ENCODE peak calls at places on chromosomes 12 and 14, in nine cellular contexts. T, C, V, W, O, G, E, H and Z are unnamed samples.

GRCh38 chr14:45426685-45427282 is 173.8 kb upstream of the MIS18BP1 start:
- DNase-seq in T (no peak), C (no peak), V (no peak), W (peak), O (no peak), G (peak), E (no peak), H (peak), Z (peak)

GRCh38 chr14:104802120-104802912 is 1.4 kb downstream of the ZBTB42 start:
- DNase-seq in T (no peak), C (no peak), V (no peak), W (no peak), O (no peak), G (no peak), E (no peak), H (no peak), Z (no peak)

GRCh38 chr14:101497910-101498860 is 63.1 kb upstream of the DIO3 start:
- DNase-seq in T (no peak), C (no peak), V (no peak), W (no peak), O (no peak), G (no peak), E (no peak), H (no peak), Z (no peak)

GRCh38 chr12:94689002-94689645 is 38.8 kb upstream of the TMCC3 start:
- DNase-seq in T (no peak), C (no peak), V (no peak), W (peak), O (no peak), G (no peak), E (no peak), H (no peak), Z (no peak)

GRCh38 chr14:20732950-20733650 is 12.6 kb upstream of the EDDM3A start:
- DNase-seq in T (no peak), C (no peak), V (no peak), W (no peak), O (no peak), G (no peak), E (no peak), H (no peak), Z (no peak)

GRCh38 chr12:27176765-27177164 is 67.3 kb upstream of the STK38L start:
- DNase-seq in T (no peak), C (no peak), V (no peak), W (peak), O (no peak), G (no peak), E (no peak), H (no peak), Z (no peak)

GRCh38 chr14:49999216-49999761 is 106.4 kb downstream of the ARF6 start:
- DNase-seq in T (peak), C (peak), V (peak), W (peak), O (peak), G (peak), E (peak), H (no peak), Z (no peak)

GRCh38 chr12:13340149-13340548 is 143.6 kb downstream of the EMP1 start:
- DNase-seq in T (no peak), C (no peak), V (no peak), W (no peak), O (no peak), G (no peak), E (no peak), H (no peak), Z (no peak)

GRCh38 chr12:110743571-110744093 is 941 bp upstream of the PPP1CC start:
- DNase-seq in T (no peak), C (peak), V (peak), W (peak), O (peak), G (no peak), E (no peak), H (no peak), Z (no peak)

GRCh38 chr14:104277416-104278213 is 139.2 kb downstream of the KIF26A start:
- DNase-seq in T (no peak), C (peak), V (no peak), W (no peak), O (peak), G (no peak), E (no peak), H (no peak), Z (no peak)

GRCh38 chr12:53205747-53206146 is 1.3 kb downstream of the ITGB7 start:
- DNase-seq in T (no peak), C (no peak), V (no peak), W (peak), O (peak), G (peak), E (no peak), H (no peak), Z (no peak)

GRCh38 chr14:64212666-64213065 is 81.5 kb downstream of the ESR2 start:
- DNase-seq in T (no peak), C (no peak), V (no peak), W (no peak), O (no peak), G (no peak), E (no peak), H (no peak), Z (no peak)

GRCh38 chr12:54009171-54010052 is 627 bp downstream of the HOXC8 start:
- DNase-seq in T (no peak), C (no peak), V (no peak), W (peak), O (no peak), G (no peak), E (no peak), H (no peak), Z (no peak)

GRCh38 chr12:39012870-39013269 is 107.5 kb upstream of the CPNE8 start:
- DNase-seq in T (no peak), C (no peak), V (no peak), W (peak), O (no peak), G (peak), E (no peak), H (no peak), Z (no peak)

GRCh38 chr12:19227190-19227879 is 97.8 kb downstream of the PLEKHA5 start:
- DNase-seq in T (no peak), C (no peak), V (no peak), W (no peak), O (no peak), G (no peak), E (no peak), H (no peak), Z (no peak)

GRCh38 chr12:83147341-83147740 is 460.6 kb downstream of the TMTC2 start:
- DNase-seq in T (no peak), C (no peak), V (no peak), W (no peak), O (no peak), G (no peak), E (no peak), H (no peak), Z (no peak)

GRCh38 chr12:24991209-24992049 is 42.5 kb upstream of the BCAT1 start:
- DNase-seq in T (no peak), C (no peak), V (no peak), W (peak), O (no peak), G (peak), E (peak), H (peak), Z (peak)

GRCh38 chr14:21070083-21070609 is at the start of gene ARHGEF40:
- DNase-seq in T (no peak), C (peak), V (peak), W (peak), O (no peak), G (no peak), E (no peak), H (peak), Z (no peak)

GRCh38 chr12:2170376-2170775 is 117.6 kb downstream of the CACNA1C start:
- DNase-seq in T (no peak), C (no peak), V (no peak), W (peak), O (no peak), G (no peak), E (no peak), H (no peak), Z (no peak)

GRCh38 chr14:103711516-103712431 is 3.5 kb downstream of the XRCC3 start:
- DNase-seq in T (no peak), C (peak), V (peak), W (no peak), O (no peak), G (peak), E (no peak), H (no peak), Z (no peak)

GRCh38 chr12:75747572-75747995 is 236.2 kb upstream of the KRR1 start:
- DNase-seq in T (no peak), C (no peak), V (no peak), W (peak), O (no peak), G (peak), E (no peak), H (no peak), Z (peak)

GRCh38 chr12:14367097-14367661 is 1.7 kb downstream of the ATF7IP start:
- DNase-seq in T (no peak), C (no peak), V (no peak), W (peak), O (no peak), G (peak), E (peak), H (no peak), Z (no peak)

GRCh38 chr12:1882850-1883470 is 35.5 kb downstream of the CACNA2D4 start:
- DNase-seq in T (no peak), C (no peak), V (no peak), W (no peak), O (no peak), G (no peak), E (no peak), H (no peak), Z (no peak)

GRCh38 chr12:11795910-11796459 is 146.5 kb downstream of the ETV6 start:
- DNase-seq in T (peak), C (no peak), V (no peak), W (peak), O (no peak), G (peak), E (no peak), H (no peak), Z (no peak)

GRCh38 chr12:54337854-54338650 is 13.1 kb downstream of the COPZ1 start:
- DNase-seq in T (no peak), C (no peak), V (peak), W (peak), O (no peak), G (no peak), E (no peak), H (no peak), Z (no peak)

GRCh38 chr12:53976172-53976822 is 1.5 kb upstream of the HOTAIR start:
- DNase-seq in T (no peak), C (no peak), V (no peak), W (no peak), O (no peak), G (no peak), E (no peak), H (no peak), Z (no peak)

GRCh38 chr12:107761502-107761904 is 566 bp upstream of the PRDM4 start:
- DNase-seq in T (no peak), C (no peak), V (no peak), W (no peak), O (no peak), G (no peak), E (no peak), H (peak), Z (no peak)

GRCh38 chr14:100446572-100446971 is 123.4 kb downstream of the SLC25A47 start:
- DNase-seq in T (no peak), C (no peak), V (no peak), W (no peak), O (no peak), G (peak), E (no peak), H (peak), Z (no peak)

GRCh38 chr14:83860757-83861156 is 1669.2 kb upstream of the FLRT2 start:
- DNase-seq in T (no peak), C (no peak), V (no peak), W (peak), O (no peak), G (no peak), E (no peak), H (no peak), Z (no peak)

GRCh38 chr14:58821421-58821820 is 183.7 kb downstream of the DACT1 start:
- DNase-seq in T (no peak), C (no peak), V (no peak), W (no peak), O (no peak), G (no peak), E (no peak), H (no peak), Z (no peak)

GRCh38 chr12:118884226-118884625 is 97.1 kb upstream of the SRRM4 start:
- DNase-seq in T (no peak), C (no peak), V (no peak), W (no peak), O (no peak), G (no peak), E (no peak), H (no peak), Z (no peak)

GRCh38 chr12:64706366-64706765 is 52.8 kb downstream of the GNS start:
- DNase-seq in T (no peak), C (no peak), V (no peak), W (peak), O (no peak), G (no peak), E (no peak), H (no peak), Z (no peak)

GRCh38 chr14:60151715-60152114 is 13.5 kb downstream of the DHRS7 start:
- DNase-seq in T (peak), C (peak), V (peak), W (peak), O (peak), G (peak), E (peak), H (no peak), Z (peak)

GRCh38 chr12:130529781-130530180 is 186.3 kb downstream of the RIMBP2 start:
- DNase-seq in T (no peak), C (no peak), V (no peak), W (no peak), O (no peak), G (no peak), E (no peak), H (no peak), Z (no peak)